ENCODE peak calls at places on chromosomes 6 and 20, in eight cellular contexts. F, P, U, X, C, N, R and S are unnamed samples.

GRCh38 chr6:70586114-70586513 is 19.4 kb downstream of the SDHAF4 start:
- DNase-seq in F (no peak), P (no peak), U (no peak), X (no peak), C (no peak), N (no peak), R (no peak), S (no peak)

GRCh38 chr6:116229287-116229913 is 24.5 kb downstream of the TSPYL4 start:
- DNase-seq in F (peak), P (no peak), U (peak), X (no peak), C (peak), N (no peak), R (peak), S (peak)

GRCh38 chr6:52423971-52424381 is 3.8 kb downstream of the EFHC1 start:
- DNase-seq in F (no peak), P (no peak), U (no peak), X (peak), C (no peak), N (no peak), R (no peak), S (no peak)

GRCh38 chr6:121435444-121436069 is at the start of gene GJA1:
- DNase-seq in F (no peak), P (peak), U (no peak), X (no peak), C (peak), N (no peak), R (no peak), S (peak)

GRCh38 chr6:15249371-15250019 is 3.6 kb downstream of the JARID2 start:
- DNase-seq in F (no peak), P (no peak), U (no peak), X (no peak), C (no peak), N (no peak), R (no peak), S (no peak)

GRCh38 chr6:155351273-155352129 is 37.2 kb upstream of the TFB1M start:
- DNase-seq in F (no peak), P (no peak), U (no peak), X (no peak), C (no peak), N (peak), R (no peak), S (no peak)

GRCh38 chr20:57480444-57481152 is 44.3 kb downstream of the CTCFL start:
- DNase-seq in F (no peak), P (no peak), U (no peak), X (no peak), C (no peak), N (peak), R (no peak), S (no peak)

GRCh38 chr6:150573041-150573681 is 26.5 kb upstream of the PLEKHG1 start:
- DNase-seq in F (no peak), P (no peak), U (peak), X (no peak), C (no peak), N (no peak), R (no peak), S (no peak)

GRCh38 chr6:26445934-26446667 is 5.8 kb downstream of the BTN3A3 start:
- DNase-seq in F (no peak), P (no peak), U (no peak), X (no peak), C (no peak), N (peak), R (no peak), S (no peak)

GRCh38 chr6:156190270-156190669 is 586.9 kb upstream of the ARID1B start:
- DNase-seq in F (no peak), P (no peak), U (no peak), X (no peak), C (no peak), N (no peak), R (no peak), S (no peak)

GRCh38 chr6:95169790-95170189 is 407.5 kb upstream of the MANEA start:
- DNase-seq in F (no peak), P (no peak), U (no peak), X (no peak), C (no peak), N (no peak), R (no peak), S (no peak)

GRCh38 chr20:45781391-45781931 is 10.2 kb downstream of the WFDC3 start:
- DNase-seq in F (peak), P (no peak), U (no peak), X (no peak), C (no peak), N (no peak), R (no peak), S (no peak)

GRCh38 chr6:152273638-152274037 is 363.5 kb downstream of the SYNE1 start:
- DNase-seq in F (no peak), P (no peak), U (no peak), X (no peak), C (no peak), N (no peak), R (no peak), S (peak)

GRCh38 chr6:158353851-158354508 is 41.7 kb downstream of the TULP4 start:
- DNase-seq in F (no peak), P (no peak), U (no peak), X (no peak), C (no peak), N (no peak), R (no peak), S (no peak)

GRCh38 chr6:36818741-36819140 is 20.5 kb downstream of the CPNE5 start:
- DNase-seq in F (no peak), P (no peak), U (no peak), X (no peak), C (no peak), N (no peak), R (no peak), S (no peak)

GRCh38 chr20:44736170-44737021 is 9.3 kb upstream of the KCNK15 start:
- DNase-seq in F (peak), P (peak), U (peak), X (peak), C (no peak), N (no peak), R (peak), S (peak)

DNA sequence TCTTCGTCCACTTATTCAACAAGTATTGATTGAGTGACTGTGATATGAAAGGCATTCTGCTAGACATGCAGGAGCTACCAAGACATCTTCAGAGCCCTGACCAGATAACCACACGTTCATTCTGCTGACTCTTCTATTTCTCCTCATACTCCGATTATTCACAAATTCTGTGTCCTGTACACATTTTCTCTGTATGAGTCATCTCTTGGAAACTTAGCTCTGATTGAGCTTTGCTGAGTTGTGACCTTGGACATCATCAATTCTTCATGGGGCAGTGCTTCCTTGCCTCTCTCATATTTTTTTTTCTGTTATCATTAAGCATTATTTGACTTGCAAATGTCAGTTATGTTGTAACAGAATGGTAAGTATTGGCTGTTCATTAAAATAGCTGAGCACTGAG is 351.6 kb upstream of the CNR1 start:
- DNase-seq in F (no peak), P (no peak), U (no peak), X (no peak), C (no peak), N (no peak), R (no peak), S (no peak)
- TF ChIP-seq MAX in F (no peak), P (no peak), U (no peak), X (no peak), C (no peak), N (no peak), R (no peak), S (no peak)

GRCh38 chr6:4583026-4583425 is 193.2 kb upstream of the CDYL start:
- DNase-seq in F (no peak), P (no peak), U (no peak), X (no peak), C (no peak), N (no peak), R (no peak), S (no peak)
- TF ChIP-seq MAX in F (no peak), P (no peak), U (no peak), X (no peak), C (no peak), N (no peak), R (no peak), S (no peak)

GRCh38 chr6:166589786-166590574 is 3.5 kb upstream of the RAMACL start:
- DNase-seq in F (no peak), P (no peak), U (no peak), X (no peak), C (peak), N (no peak), R (no peak), S (no peak)
- TF ChIP-seq MAX in F (no peak), P (no peak), U (no peak), X (no peak), C (no peak), N (no peak), R (no peak), S (no peak)

DNA sequence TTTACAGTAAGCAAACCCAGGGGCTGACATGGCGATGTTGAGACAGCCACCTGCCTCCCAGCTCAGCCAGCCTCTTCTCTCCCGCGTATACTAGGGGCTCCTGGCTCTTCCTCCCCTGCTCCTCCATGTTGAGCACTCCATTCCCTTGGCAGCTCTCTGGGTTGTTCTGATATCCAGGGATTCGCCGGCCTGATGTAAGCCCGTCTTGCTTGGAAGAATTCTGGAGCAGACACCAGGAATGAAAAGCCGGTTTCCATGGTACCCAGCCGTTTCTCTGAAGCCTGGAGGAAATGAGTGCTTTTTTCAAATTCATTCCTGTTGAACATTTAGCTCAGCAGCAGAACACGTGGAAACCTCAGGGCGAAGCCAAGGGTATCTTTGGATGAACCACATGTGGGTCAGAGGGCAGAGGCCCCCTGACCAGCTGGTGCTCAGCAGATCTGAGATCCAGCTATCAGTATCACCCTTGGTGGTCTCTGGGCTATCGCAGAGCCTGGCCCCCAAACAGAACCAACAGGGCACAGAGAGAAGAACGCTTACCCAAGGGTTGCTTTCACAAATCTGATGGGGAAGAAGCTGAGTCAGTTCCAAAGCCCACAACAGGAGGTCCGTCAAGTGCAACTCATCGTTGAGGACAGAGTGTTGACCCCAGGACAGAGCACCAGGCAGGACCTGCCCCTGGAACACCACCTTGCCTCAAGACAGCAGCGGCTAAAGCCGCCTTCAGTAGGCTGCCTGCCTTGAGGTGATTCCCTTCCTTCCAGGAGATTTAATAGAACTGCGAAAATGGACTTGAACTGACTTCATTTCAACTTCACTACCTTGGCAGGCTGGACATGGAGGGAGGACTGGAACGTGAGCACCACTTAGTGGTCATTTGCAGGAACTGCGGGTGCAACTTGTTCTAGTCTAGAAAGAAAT is 96.1 kb upstream of the RIN2 start:
- DNase-seq in F (peak), P (peak), U (peak), X (peak), C (peak), N (no peak), R (peak), S (peak)
- TF ChIP-seq MAX in F (no peak), P (no peak), U (no peak), X (peak), C (no peak), N (no peak), R (no peak), S (no peak)

GRCh38 chr20:62406635-62407176 is 379 bp downstream of the CABLES2 start:
- DNase-seq in F (no peak), P (no peak), U (peak), X (peak), C (no peak), N (no peak), R (no peak), S (no peak)
- TF ChIP-seq MAX in F (no peak), P (no peak), U (no peak), X (no peak), C (no peak), N (no peak), R (no peak), S (no peak)

DNA sequence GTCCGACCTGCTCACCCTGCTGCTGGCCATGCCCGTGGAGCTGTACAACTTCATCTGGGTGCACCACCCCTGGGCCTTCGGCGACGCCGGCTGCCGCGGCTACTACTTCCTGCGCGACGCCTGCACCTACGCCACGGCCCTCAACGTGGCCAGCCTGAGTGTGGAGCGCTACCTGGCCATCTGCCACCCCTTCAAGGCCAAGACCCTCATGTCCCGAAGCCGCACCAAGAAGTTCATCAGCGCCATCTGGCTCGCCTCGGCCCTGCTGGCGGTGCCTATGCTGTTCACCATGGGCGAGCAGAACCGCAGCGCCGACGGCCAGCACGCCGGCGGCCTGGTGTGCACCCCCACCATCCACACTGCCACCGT is 885 bp downstream of the NTSR1 start:
- DNase-seq in F (no peak), P (no peak), U (no peak), X (no peak), C (no peak), N (no peak), R (no peak), S (no peak)
- TF ChIP-seq MAX in F (no peak), P (no peak), U (no peak), X (no peak), C (no peak), N (no peak), R (no peak), S (no peak)

DNA sequence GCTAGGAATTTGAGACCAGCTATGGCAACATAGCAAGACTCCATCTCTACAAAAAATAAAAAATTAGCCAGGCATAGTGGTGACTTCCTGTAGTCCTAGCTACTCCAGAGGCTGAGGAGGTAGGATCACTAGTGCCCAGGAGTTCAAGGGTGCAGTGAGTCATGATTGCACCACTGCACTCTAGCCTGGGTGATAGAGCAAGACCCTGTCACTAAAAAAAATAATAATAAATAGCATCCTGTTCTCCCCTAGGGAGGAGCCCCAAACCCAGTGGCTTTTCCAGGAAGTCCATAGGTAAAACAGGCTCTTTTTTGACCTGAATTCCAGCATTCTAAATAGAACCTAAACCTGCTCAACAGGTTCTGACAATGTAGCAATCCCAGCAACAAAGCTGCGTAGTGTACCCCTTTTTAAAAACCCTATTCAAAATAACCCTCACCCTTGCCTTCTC is 192.0 kb downstream of the ALDH8A1 start:
- DNase-seq in F (no peak), P (no peak), U (no peak), X (no peak), C (no peak), N (no peak), R (no peak), S (no peak)
- TF ChIP-seq MAX in F (no peak), P (no peak), U (no peak), X (no peak), C (no peak), N (no peak), R (no peak), S (no peak)

GRCh38 chr20:24843443-24843715 is 105.7 kb upstream of the CST7 start:
- DNase-seq in F (no peak), P (no peak), U (no peak), X (no peak), C (no peak), N (no peak), R (no peak), S (no peak)

GRCh38 chr20:24837721-24838456 is 111.2 kb upstream of the CST7 start:
- DNase-seq in F (no peak), P (no peak), U (no peak), X (no peak), C (no peak), N (no peak), R (no peak), S (no peak)

GRCh38 chr20:24840121-24840713 is 108.9 kb upstream of the CST7 start:
- DNase-seq in F (no peak), P (no peak), U (no peak), X (no peak), C (no peak), N (peak), R (no peak), S (no peak)

GRCh38 chr20:24838551-24839530 is 110.2 kb upstream of the CST7 start:
- DNase-seq in F (no peak), P (no peak), U (no peak), X (no peak), C (no peak), N (peak), R (no peak), S (no peak)

GRCh38 chr20:24842591-24843442 is 106.3 kb upstream of the CST7 start:
- DNase-seq in F (no peak), P (no peak), U (no peak), X (no peak), C (no peak), N (peak), R (no peak), S (no peak)
- TF ChIP-seq MAX in F (no peak), P (no peak), U (no peak), X (no peak), C (no peak), N (no peak), R (no peak), S (no peak)